ENCODE peak calls at places on chromosomes 11 and 22, in seven cellular contexts. T, J, B, H, K, X and V are unnamed samples.

GRCh38 chr11:5288108-5288911 is 13.4 kb downstream of the OR51B4 start:
- DNase-seq in T (peak; percentile 43), H (no peak), B (no peak), X (no peak), J (no peak), K (no peak), V (peak; percentile 80)

GRCh38 chr11:82730286-82730685 is 3.4 kb downstream of the FAM181B start:
- DNase-seq in X (no peak), T (no peak), H (no peak), J (no peak), B (no peak), K (no peak), V (no peak)

GRCh38 chr22:44937216-44937615 is 72.6 kb downstream of the PHF21B start:
- DNase-seq in B (no peak), T (no peak), H (no peak), X (no peak), K (no peak), J (no peak), V (no peak)

GRCh38 chr11:23570828-23571227 is 710.6 kb upstream of the CCDC179 start:
- DNase-seq in H (no peak), K (no peak), B (no peak), J (no peak), X (peak; percentile 43), T (peak; percentile 81), V (peak; percentile 36)

GRCh38 chr11:72238040-72238450 is 5.9 kb downstream of the PHOX2A start:
- DNase-seq in J (no peak), B (peak; percentile 60), X (peak; percentile 58), H (no peak), K (no peak), T (peak; percentile 60), V (peak; percentile 67)

GRCh38 chr11:16511109-16511806 is 154.9 kb upstream of the SOX6 start:
- DNase-seq in X (no peak), J (no peak), K (no peak), H (no peak), B (no peak), T (peak; percentile 73), V (peak; percentile 96)

GRCh38 chr11:55942785-55943392 is 6.7 kb upstream of the OR5I1 start:
- DNase-seq in T (peak; percentile 2), H (no peak), X (peak; percentile 8), K (no peak), B (peak; percentile 2), J (no peak), V (peak; percentile 7)

GRCh38 chr11:1130276-1131032 is 27.3 kb upstream of the MUC5AC start:
- DNase-seq in T (no peak), X (no peak), J (no peak), H (no peak), K (no peak), B (no peak), V (no peak)

GRCh38 chr11:111336062-111336461 is 37.7 kb downstream of the POU2AF3 start:
- DNase-seq in K (no peak), J (no peak), T (no peak), X (no peak), H (no peak), B (no peak), V (no peak)

GRCh38 chr11:92475316-92475715 is 250.7 kb downstream of the FAT3 start:
- DNase-seq in K (no peak), H (no peak), X (no peak), J (no peak), B (no peak), T (no peak), V (no peak)

GRCh38 chr11:58784995-58785394 is 53.3 kb upstream of the GLYAT start:
- DNase-seq in J (no peak), X (no peak), T (no peak), K (no peak), B (no peak), H (no peak), V (no peak)

GRCh38 chr11:103609117-103610066 is 427.0 kb upstream of the DDI1 start:
- DNase-seq in B (no peak), K (no peak), T (peak; percentile 96), X (peak; percentile 97), J (no peak), H (no peak), V (peak; percentile 96)

GRCh38 chr11:5521540-5521939 is 5.0 kb upstream of the UBQLNL start:
- DNase-seq in B (no peak), T (no peak), K (no peak), H (no peak), X (no peak), J (no peak), V (no peak)